ENCODE peak calls at places on chromosomes 1 and 21, in four cellular contexts. A, E, V and F are unnamed samples.
A peak's percentile ranks its signal among the peaks of the same experiment; 100 is the strongest.

GRCh38 chr21:25331286-25331685 is 276.0 kb downstream of the MRPL39 start:
- DNase-seq in E (no peak), V (no peak), A (no peak), F (no peak)

GRCh38 chr1:3483801-3484444 is 29.5 kb downstream of the ARHGEF16 start:
- DNase-seq in E (no peak), A (peak; percentile 94), V (no peak), F (peak; percentile 57)

GRCh38 chr1:55500601-55501000 is 285.4 kb upstream of the USP24 start:
- DNase-seq in E (peak; percentile 59), V (no peak), A (no peak), F (no peak)

GRCh38 chr1:222418654-222419053 is 129.2 kb downstream of the HHIPL2 start:
- DNase-seq in A (no peak), V (no peak), E (no peak), F (no peak)

GRCh38 chr1:116508984-116509980 is 61.5 kb downstream of the CD58 start:
- DNase-seq in E (peak; percentile 84), V (peak; percentile 88), A (no peak), F (peak; percentile 82)

GRCh38 chr1:224632921-224633321 is 16.8 kb downstream of the CNIH3 start:
- DNase-seq in V (no peak), E (peak; percentile 30), A (no peak), F (peak; percentile 90)

GRCh38 chr1:24664507-24665033 is 21.5 kb downstream of the SRRM1 start:
- DNase-seq in A (no peak), V (no peak), E (no peak), F (no peak)

GRCh38 chr1:71463144-71463543 is 382.3 kb upstream of the ZRANB2 start:
- DNase-seq in V (no peak), A (no peak), E (peak; percentile 30), F (no peak)

GRCh38 chr1:106964505-106964904 is 92.0 kb upstream of the PRMT6 start:
- DNase-seq in E (no peak), A (no peak), V (no peak), F (no peak)

GRCh38 chr1:99557556-99558256 is 88.2 kb upstream of the PALMD start:
- DNase-seq in A (no peak), E (peak; percentile 92), V (no peak), F (no peak)

GRCh38 chr1:179881642-179882252 is 338 bp upstream of the TOR1AIP1 start:
- DNase-seq in V (peak; percentile 55), E (peak; percentile 92), A (no peak), F (peak; percentile 87)

GRCh38 chr1:24886241-24886640 is 43.8 kb downstream of the RUNX3 start:
- DNase-seq in E (no peak), V (no peak), A (no peak), F (no peak)

GRCh38 chr1:76744989-76745388 is 122.3 kb upstream of the ST6GALNAC5 start:
- DNase-seq in V (no peak), A (no peak), E (no peak), F (no peak)

GRCh38 chr1:101259744-101260148 is 22.9 kb downstream of the S1PR1 start:
- DNase-seq in V (no peak), A (no peak), E (peak; percentile 75), F (peak; percentile 21)

GRCh38 chr1:201827321-201828281 is 1.4 kb upstream of the IPO9 start:
- DNase-seq in E (no peak), V (no peak), A (no peak), F (no peak)

GRCh38 chr21:42021751-42022430 is 11.7 kb upstream of the ZBTB21 start:
- DNase-seq in A (peak; percentile 79), V (no peak), E (no peak), F (no peak)

GRCh38 chr1:67053785-67054759 is at the start of gene SLC35D1:
- DNase-seq in A (peak; percentile 98), V (peak; percentile 44), E (peak; percentile 53), F (peak; percentile 83)

GRCh38 chr21:34129971-34130597 is 56.7 kb downstream of the MRPS6 start:
- DNase-seq in A (peak; percentile 81), E (peak; percentile 48), V (no peak), F (peak; percentile 27)

GRCh38 chr1:119740261-119740660 is 28.4 kb downstream of the HMGCS2 start:
- DNase-seq in V (no peak), E (no peak), A (no peak), F (no peak)

GRCh38 chr1:246564839-246565750 is 966 bp downstream of the TFB2M start:
- DNase-seq in A (peak; percentile 52), E (no peak), V (no peak), F (no peak)

GRCh38 chr1:214463596-214463995 is 87.8 kb downstream of the PTPN14 start:
- DNase-seq in V (no peak), E (no peak), A (no peak), F (no peak)

GRCh38 chr1:172040466-172040865 is 199.2 kb downstream of the DNM3 start:
- DNase-seq in A (no peak), E (peak; percentile 58), V (no peak), F (peak; percentile 66)

GRCh38 chr1:33341190-33341589 is 20.3 kb upstream of the A3GALT2 start:
- DNase-seq in V (no peak), A (no peak), E (no peak), F (no peak)

GRCh38 chr1:156862602-156863599 is 2.2 kb downstream of the NTRK1 start:
- DNase-seq in E (no peak), V (no peak), A (no peak), F (no peak)

GRCh38 chr1:209414803-209415329 is 168.6 kb upstream of the CAMK1G start:
- DNase-seq in E (no peak), A (no peak), V (no peak), F (no peak)

GRCh38 chr1:156510709-156511108 is 10.1 kb upstream of the MEF2D start:
- DNase-seq in A (no peak), E (peak; percentile 85), V (no peak), F (no peak)

GRCh38 chr1:10838541-10838940 is 42.1 kb upstream of the CASZ1 start:
- DNase-seq in E (no peak), V (no peak), A (peak; percentile 52), F (no peak)

GRCh38 chr1:198649598-198650338 is 10.9 kb downstream of the PTPRC start:
- DNase-seq in V (no peak), E (no peak), A (no peak), F (no peak)

GRCh38 chr1:201459775-201460174 is 9.2 kb downstream of the PHLDA3 start:
- DNase-seq in A (no peak), E (no peak), V (no peak), F (no peak)

GRCh38 chr1:200364121-200364759 is 45.6 kb downstream of the ZNF281 start:
- DNase-seq in A (peak; percentile 76), V (no peak), E (peak; percentile 51), F (no peak)

GRCh38 chr1:116130376-116130775 is 19.2 kb downstream of the MAB21L3 start:
- DNase-seq in V (no peak), E (no peak), A (no peak), F (no peak)

GRCh38 chr1:58942759-58943191 is 158.9 kb upstream of the JUN start:
- DNase-seq in A (no peak), E (no peak), V (no peak), F (no peak)

DNA sequence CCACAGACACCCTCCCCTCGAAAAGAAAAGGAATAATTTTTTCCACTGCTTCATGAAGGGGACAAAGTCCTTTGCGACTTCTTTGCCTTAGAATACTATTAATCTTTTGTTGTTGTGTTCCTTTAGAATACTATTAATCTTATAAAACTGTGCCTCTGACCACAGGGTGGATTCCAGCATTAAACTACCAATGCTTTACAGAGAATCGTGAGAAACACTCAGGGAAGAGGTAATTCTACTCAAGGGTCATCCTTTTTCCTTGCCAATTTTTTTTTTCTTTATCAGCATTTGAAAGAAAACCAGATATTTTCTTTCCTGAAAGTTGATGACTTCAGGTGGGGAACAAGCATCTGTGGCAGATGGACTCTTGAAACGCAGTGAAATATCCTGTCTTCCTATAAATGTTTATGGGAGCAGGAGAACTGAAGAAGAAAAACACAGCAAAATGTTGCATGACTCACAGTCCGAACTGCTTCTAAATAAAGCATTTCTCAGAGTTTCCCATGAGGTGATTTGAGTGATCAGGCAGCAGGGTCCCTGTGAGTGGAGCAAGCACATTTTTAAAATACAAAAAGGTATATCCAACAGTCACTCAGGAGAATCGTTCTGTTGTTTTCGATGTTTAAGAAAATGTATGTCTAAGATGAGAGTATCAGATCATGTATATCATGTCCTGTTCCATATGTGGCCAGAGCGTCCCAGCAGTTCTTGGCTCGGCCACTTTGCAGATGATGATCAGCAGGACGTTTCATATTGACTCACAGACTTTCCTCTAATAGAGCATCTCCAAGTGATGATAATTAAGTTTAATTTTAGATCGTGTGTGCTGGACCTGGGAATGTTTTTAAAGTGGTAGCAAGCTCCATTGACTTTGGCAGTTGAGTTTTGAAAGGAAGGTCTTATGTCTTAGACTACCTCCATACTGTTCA is 154.3 kb upstream of the RUNX1 start:
- DNase-seq in V (no peak), A (no peak), E (peak; percentile 93), F (peak; percentile 84)
- H3K4me3 ChIP-seq in V (no peak overlapping the region), A (no peak overlapping the region), E (no peak overlapping the region), F (no peak overlapping the region)

DNA sequence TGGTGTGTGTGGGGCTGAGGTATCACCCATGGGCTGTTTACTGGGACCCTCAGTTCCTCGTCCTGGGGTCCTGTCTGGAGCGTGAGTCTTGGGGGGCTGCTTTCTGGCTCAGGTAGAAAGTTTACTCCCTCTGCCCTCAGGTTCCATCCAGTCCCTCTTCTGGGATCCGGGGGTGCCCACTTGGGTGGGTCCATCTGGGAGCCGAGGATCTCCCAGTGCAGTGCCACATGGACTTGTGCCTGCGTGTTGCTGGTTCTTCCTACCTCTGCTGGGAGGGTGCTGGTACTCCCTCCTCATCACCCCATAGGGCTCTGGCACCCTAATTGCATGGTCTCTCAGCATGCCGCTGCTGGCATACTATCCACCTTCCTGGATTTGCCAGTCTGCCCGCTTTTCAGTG is 14.0 kb downstream of the SNAP47 start:
- DNase-seq in E (no peak), A (no peak), V (no peak), F (no peak)
- H3K4me1 ChIP-seq in E (peaks cover 8% of the 10 kb centered on the region), A (no peaks in the 10 kb centered on the region), V (no peaks in the 10 kb centered on the region), F (peaks cover 6% of the 10 kb centered on the region)

DNA sequence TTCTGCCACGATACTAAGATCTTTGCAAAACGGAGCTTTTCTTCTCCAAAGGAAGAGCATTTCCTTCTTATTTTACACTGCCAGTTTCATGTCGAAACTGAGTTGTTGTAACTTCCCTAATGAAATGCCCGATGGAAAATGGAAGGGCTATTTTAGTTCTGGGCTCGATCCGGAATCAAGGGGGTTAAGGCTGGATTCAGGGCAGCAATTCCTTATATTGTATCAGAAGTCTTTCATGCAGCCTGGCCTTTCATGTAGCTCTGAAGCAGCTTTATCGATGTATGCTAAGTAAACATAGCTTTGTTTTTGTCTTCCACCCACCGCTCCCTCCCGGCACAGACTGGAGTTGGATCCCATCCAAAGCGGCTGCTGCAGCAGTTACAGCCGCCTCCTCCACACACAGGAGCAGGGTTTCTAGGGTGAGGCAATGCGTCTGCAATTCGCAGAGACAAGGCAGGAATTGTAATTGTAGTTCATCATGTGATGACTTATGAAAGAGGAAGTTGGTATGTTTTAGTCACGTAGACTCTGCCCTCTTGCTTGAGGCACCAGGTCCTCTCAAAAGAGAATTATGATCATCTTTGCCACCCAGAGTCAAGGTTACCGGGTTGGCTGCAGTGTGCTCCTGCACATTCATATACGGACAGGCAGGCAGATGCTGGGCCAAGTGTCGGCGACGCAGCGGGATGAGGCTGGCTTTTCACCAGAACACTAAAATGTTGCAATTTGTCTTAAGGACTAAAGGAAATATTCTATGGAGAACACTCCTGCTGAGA is 2.6 kb upstream of the IRF2BP2 start:
- DNase-seq in E (peak; percentile 99), A (peak; percentile 68), V (peak; percentile 97), F (peak; percentile 96)
- H3K4me3 ChIP-seq in E (peak overlapping the region; percentile 1), A (no peak overlapping the region), V (peak overlapping the region; percentile 64), F (no peak overlapping the region)

DNA sequence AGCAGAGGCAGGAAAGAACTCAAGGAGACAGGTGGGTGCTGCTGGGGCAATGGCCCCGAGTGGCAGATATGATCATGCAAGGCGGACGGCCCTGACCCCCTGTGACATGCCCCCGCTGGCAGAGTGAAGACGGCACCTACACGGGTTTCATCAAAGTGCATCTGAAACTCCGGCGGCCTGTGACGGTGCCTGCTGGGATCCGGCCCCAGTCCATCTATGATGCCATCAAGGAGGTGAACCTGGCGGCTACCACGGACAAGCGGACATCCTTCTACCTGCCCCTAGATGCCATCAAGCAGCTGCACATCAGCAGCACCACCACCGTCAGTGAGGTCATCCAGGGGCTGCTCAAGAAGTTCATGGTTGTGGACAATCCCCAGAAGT is 28.0 kb downstream of the EIF2D start:
- DNase-seq in V (no peak), E (no peak), A (no peak), F (no peak)
- H3K4me1 ChIP-seq in V (no peaks in the 10 kb centered on the region), E (peaks cover 13% of the 10 kb centered on the region), A (no peaks in the 10 kb centered on the region), F (peaks cover 9% of the 10 kb centered on the region)